ENCODE peak calls at places on chromosomes 16 and 17, in five cellular contexts. F is ELR; G is activated CD4-positive, CD25-positive, alpha-beta regulatory T cell; L is activated naive CD8-positive, alpha-beta T cell treated with anti-CD3 and anti-CD28 coated beads, Interleukin-2, amount 50 U/mL, for 24 hours; S is astrocyte of the spinal cord. C is an unnamed sample.

GRCh38 chr16:1343428-1344242 is 8.0 kb downstream of the TSR3 start:
- DNase-seq in F (no peak), G (no peak), L (no peak), S (no peak), C (no peak)

GRCh38 chr17:72383053-72383847 is 262.4 kb downstream of the SOX9 start:
- DNase-seq in F (no peak), G (no peak), L (no peak), S (no peak), C (no peak)

GRCh38 chr16:87278191-87279093 is 38.8 kb downstream of the C16orf95 start:
- DNase-seq in F (peak; percentile 76), G (peak; percentile 7), L (peak; percentile 61), S (peak; percentile 84), C (peak; percentile 93)

GRCh38 chr16:15846510-15846909 is 10.3 kb downstream of the MYH11 start:
- DNase-seq in F (no peak), G (no peak), L (no peak), S (no peak), C (no peak)

GRCh38 chr17:71409712-71410111 is 711.1 kb upstream of the SOX9 start:
- DNase-seq in F (peak; percentile 88), G (no peak), L (no peak), S (peak; percentile 59), C (peak; percentile 13)

GRCh38 chr16:3401719-3402397 is 843 bp downstream of the ZNF174 start:
- DNase-seq in F (peak; percentile 18), G (no peak), L (no peak), S (peak; percentile 24), C (peak; percentile 31)

GRCh38 chr17:29760771-29761682 is 138.3 kb upstream of the CORO6 start:
- DNase-seq in F (peak; percentile 91), G (peak; percentile 86), L (peak; percentile 92), S (peak; percentile 90), C (peak; percentile 96)

GRCh38 chr16:2757344-2757743 is 4.9 kb downstream of the SRRM2 start:
- DNase-seq in F (no peak), G (no peak), L (no peak), S (no peak), C (no peak)

GRCh38 chr17:15512310-15512709 is 44.9 kb upstream of the CDRT4 start:
- DNase-seq in F (no peak), G (no peak), L (no peak), S (no peak), C (no peak)

GRCh38 chr17:36575028-36575427 is 16.7 kb upstream of the DHRS11 start:
- DNase-seq in F (no peak), G (no peak), L (no peak), S (no peak), C (no peak)

GRCh38 chr17:19766421-19767270 is 18.5 kb upstream of the ALDH3A1 start:
- DNase-seq in F (peak; percentile 66), G (peak; percentile 70), L (peak; percentile 87), S (peak; percentile 50), C (peak; percentile 81)

GRCh38 chr17:27545562-27546229 is 85.3 kb upstream of the LGALS9 start:
- DNase-seq in F (no peak), G (no peak), L (no peak), S (peak; percentile 88), C (peak; percentile 77)

GRCh38 chr17:17305282-17305801 is 2.2 kb downstream of the NT5M start:
- DNase-seq in F (no peak), G (peak; percentile 19), L (peak; percentile 52), S (no peak), C (no peak)

GRCh38 chr17:77206557-77206956 is 65.8 kb downstream of the SEC14L1 start:
- DNase-seq in F (peak; percentile 62), G (no peak), L (no peak), S (no peak), C (no peak)

GRCh38 chr16:73951541-73951940 is 345.1 kb upstream of the PSMD7 start:
- DNase-seq in F (no peak), G (no peak), L (no peak), S (no peak), C (no peak)

GRCh38 chr16:27721548-27722265 is 171.8 kb downstream of the KATNIP start:
- DNase-seq in F (no peak), G (no peak), L (no peak), S (peak; percentile 55), C (no peak)

GRCh38 chr17:76122411-76123126 is 18.5 kb downstream of the FOXJ1 start:
- DNase-seq in F (no peak), G (no peak), L (no peak), S (no peak), C (no peak)

GRCh38 chr17:6603746-6604325 is 36.7 kb downstream of the KIAA0753 start:
- DNase-seq in F (no peak), G (no peak), L (no peak), S (no peak), C (peak; percentile 52)

GRCh38 chr17:18280766-18281165 is 20.3 kb downstream of the MIEF2 start:
- DNase-seq in F (no peak), G (no peak), L (no peak), S (no peak), C (peak; percentile 62)

GRCh38 chr16:4283939-4284338 is 11.1 kb upstream of the TFAP4 start:
- DNase-seq in F (peak; percentile 49), G (no peak), L (no peak), S (peak; percentile 22), C (peak; percentile 20)

GRCh38 chr17:146983-147761 is 9.8 kb downstream of the SCGB1C2 start:
- DNase-seq in F (no peak), G (no peak), L (no peak), S (no peak), C (no peak)

GRCh38 chr16:88424536-88425230 is 28.4 kb upstream of the ZFPM1 start:
- DNase-seq in F (no peak), G (no peak), L (no peak), S (no peak), C (peak; percentile 74)

GRCh38 chr17:27558842-27559505 is 72.0 kb upstream of the LGALS9 start:
- DNase-seq in F (no peak), G (no peak), L (no peak), S (no peak), C (no peak)

GRCh38 chr17:1110844-1111598 is 68.8 kb downstream of the ABR start:
- DNase-seq in F (peak; percentile 97), G (no peak), L (peak; percentile 47), S (peak; percentile 92), C (peak; percentile 94)

GRCh38 chr16:1741553-1742165 is 29.7 kb downstream of the NME3 start:
- DNase-seq in F (no peak), G (no peak), L (no peak), S (no peak), C (no peak)

GRCh38 chr17:56011406-56012131 is 141.7 kb upstream of the ANKFN1 start:
- DNase-seq in F (no peak), G (no peak), L (peak; percentile 8), S (no peak), C (no peak)

GRCh38 chr16:23587726-23588125 is 8.4 kb downstream of the NDUFAB1 start:
- DNase-seq in F (peak; percentile 96), G (no peak), L (no peak), S (peak; percentile 85), C (peak; percentile 96)

GRCh38 chr17:66398617-66399016 is 96.2 kb downstream of the PRKCA start:
- DNase-seq in F (no peak), G (no peak), L (no peak), S (no peak), C (no peak)

GRCh38 chr17:17416007-17416399 is 60.8 kb upstream of the MED9 start:
- DNase-seq in F (peak; percentile 83), G (no peak), L (no peak), S (peak; percentile 77), C (peak; percentile 76)

GRCh38 chr16:71352963-71353460 is 5.5 kb upstream of the CALB2 start:
- DNase-seq in F (no peak), G (no peak), L (no peak), S (no peak), C (no peak)

GRCh38 chr17:42112552-42113176 is at the start of gene DHX58:
- DNase-seq in F (peak; percentile 94), G (peak; percentile 51), L (peak; percentile 74), S (peak; percentile 64), C (peak; percentile 72)